ENCODE peak calls at places on chromosomes 3 and 15, in six cellular contexts. One of them, this sample, is unnamed. For H3K36me3, the result is how much of the 10 kb centered on the place peaks cover.

GRCh38 chr3:160402249-160403027 is 3.0 kb downstream of the SMC4 start:
- DNase-seq in uterus: no peak
- DNase-seq in MG63: no peak
- DNase-seq in neuronal stem cell: no peak
- DNase-seq in heart left ventricle: no peak
- DNase-seq in Caco-2: no peak
- DNase-seq in this sample: no peak

GRCh38 chr3:159938712-159939111 is 49.9 kb upstream of the IL12A start:
- DNase-seq in uterus: no peak
- DNase-seq in MG63: no peak
- DNase-seq in neuronal stem cell: no peak
- DNase-seq in heart left ventricle: no peak
- DNase-seq in Caco-2: no peak
- DNase-seq in this sample: no peak

GRCh38 chr3:114401346-114401745 is 107.5 kb downstream of the TIGIT start:
- DNase-seq in uterus: no peak
- DNase-seq in MG63: no peak
- DNase-seq in neuronal stem cell: no peak
- DNase-seq in heart left ventricle: no peak
- DNase-seq in Caco-2: no peak
- DNase-seq in this sample: no peak

GRCh38 chr15:90101969-90102890 is at the start of gene IDH2:
- DNase-seq in uterus: peak
- DNase-seq in MG63: peak
- DNase-seq in neuronal stem cell: peak
- DNase-seq in heart left ventricle: peak
- DNase-seq in Caco-2: peak
- DNase-seq in this sample: no peak

GRCh38 chr15:33963831-33964664 is 4.2 kb upstream of the CHRM5 start:
- DNase-seq in uterus: no peak
- DNase-seq in MG63: no peak
- DNase-seq in neuronal stem cell: peak
- DNase-seq in heart left ventricle: no peak
- DNase-seq in Caco-2: no peak
- DNase-seq in this sample: no peak

GRCh38 chr3:133271491-133271890 is 128.4 kb upstream of the BFSP2 start:
- DNase-seq in uterus: no peak
- DNase-seq in MG63: no peak
- DNase-seq in neuronal stem cell: no peak
- DNase-seq in heart left ventricle: no peak
- DNase-seq in Caco-2: no peak
- DNase-seq in this sample: no peak

GRCh38 chr15:69604050-69604378 is 151.4 kb downstream of the RPLP1 start:
- DNase-seq in uterus: no peak
- DNase-seq in MG63: no peak
- DNase-seq in neuronal stem cell: no peak
- DNase-seq in heart left ventricle: no peak
- DNase-seq in Caco-2: peak
- DNase-seq in this sample: no peak

GRCh38 chr3:42876401-42876800 is 722 bp upstream of the CYP8B1 start:
- DNase-seq in uterus: no peak
- DNase-seq in MG63: no peak
- DNase-seq in neuronal stem cell: no peak
- DNase-seq in heart left ventricle: no peak
- DNase-seq in Caco-2: no peak
- DNase-seq in this sample: no peak

GRCh38 chr15:39657714-39658113 is 76.8 kb downstream of the THBS1 start:
- DNase-seq in uterus: no peak
- DNase-seq in MG63: no peak
- DNase-seq in neuronal stem cell: no peak
- DNase-seq in heart left ventricle: no peak
- DNase-seq in Caco-2: no peak
- DNase-seq in this sample: no peak

GRCh38 chr3:124885466-124886167 is 1.5 kb downstream of the ITGB5 start:
- DNase-seq in uterus: no peak
- DNase-seq in MG63: no peak
- DNase-seq in neuronal stem cell: peak
- DNase-seq in heart left ventricle: no peak
- DNase-seq in Caco-2: no peak
- DNase-seq in this sample: no peak

GRCh38 chr3:18153571-18154173 is 271.5 kb downstream of the SATB1 start:
- DNase-seq in uterus: no peak
- DNase-seq in MG63: peak
- DNase-seq in neuronal stem cell: peak
- DNase-seq in heart left ventricle: no peak
- DNase-seq in Caco-2: peak
- DNase-seq in this sample: peak

GRCh38 chr3:46407976-46408375 is 917 bp downstream of the CCRL2 start:
- DNase-seq in uterus: no peak
- DNase-seq in MG63: no peak
- DNase-seq in neuronal stem cell: no peak
- DNase-seq in heart left ventricle: no peak
- DNase-seq in Caco-2: no peak
- DNase-seq in this sample: no peak

GRCh38 chr3:128714887-128715496 is 11.0 kb upstream of the RAB7A start:
- DNase-seq in uterus: no peak
- DNase-seq in MG63: no peak
- DNase-seq in neuronal stem cell: no peak
- DNase-seq in heart left ventricle: no peak
- DNase-seq in Caco-2: no peak
- DNase-seq in this sample: no peak

GRCh38 chr15:92533298-92533697 is 122.3 kb downstream of the FAM174B start:
- DNase-seq in uterus: no peak
- DNase-seq in MG63: no peak
- DNase-seq in neuronal stem cell: no peak
- DNase-seq in heart left ventricle: no peak
- DNase-seq in Caco-2: no peak
- DNase-seq in this sample: no peak

GRCh38 chr3:14223595-14223994 is 45.0 kb downstream of the LSM3 start:
- DNase-seq in uterus: no peak
- DNase-seq in MG63: no peak
- DNase-seq in neuronal stem cell: no peak
- DNase-seq in heart left ventricle: no peak
- DNase-seq in Caco-2: no peak
- DNase-seq in this sample: no peak

GRCh38 chr3:70064194-70064787 is 64.8 kb downstream of the SAMMSON start:
- DNase-seq in uterus: peak
- DNase-seq in MG63: no peak
- DNase-seq in neuronal stem cell: peak
- DNase-seq in heart left ventricle: no peak
- DNase-seq in Caco-2: no peak
- DNase-seq in this sample: no peak

GRCh38 chr3:151592287-151592686 is 131.4 kb upstream of the IGSF10 start:
- DNase-seq in uterus: no peak
- DNase-seq in MG63: no peak
- DNase-seq in neuronal stem cell: no peak
- DNase-seq in heart left ventricle: no peak
- DNase-seq in Caco-2: no peak
- DNase-seq in this sample: no peak

GRCh38 chr3:185175370-185175987 is 22.6 kb upstream of the C3orf70 start:
- DNase-seq in uterus: no peak
- DNase-seq in MG63: no peak
- DNase-seq in neuronal stem cell: no peak
- DNase-seq in heart left ventricle: peak
- DNase-seq in Caco-2: peak
- DNase-seq in this sample: no peak

GRCh38 chr3:36319683-36320082 is 60.6 kb upstream of the STAC start:
- DNase-seq in uterus: no peak
- DNase-seq in MG63: no peak
- DNase-seq in neuronal stem cell: peak
- DNase-seq in heart left ventricle: no peak
- DNase-seq in Caco-2: no peak
- DNase-seq in this sample: no peak

DNA sequence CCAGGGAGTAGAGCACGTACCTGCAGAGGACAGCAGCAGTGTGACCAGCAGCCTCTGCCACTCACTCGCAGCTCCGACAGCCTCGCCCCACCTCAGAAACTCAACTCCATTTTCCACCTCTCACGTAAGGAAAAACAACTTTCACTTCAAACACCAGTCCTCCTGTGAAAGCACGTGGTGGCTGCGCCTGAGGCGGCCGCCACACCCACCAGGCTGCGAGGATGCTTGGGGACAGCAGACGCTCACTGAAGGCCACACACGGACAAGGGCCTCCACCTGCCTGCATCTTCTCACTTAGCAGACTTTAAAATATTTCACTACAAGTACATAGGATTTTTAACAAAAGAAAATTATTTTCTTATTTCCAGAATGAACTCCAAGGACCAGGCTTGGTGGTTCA is 67.9 kb downstream of the CYFIP1 start:
- DNase-seq in uterus: no peak
- DNase-seq in MG63: no peak
- DNase-seq in neuronal stem cell: no peak
- DNase-seq in heart left ventricle: no peak
- DNase-seq in Caco-2: no peak
- DNase-seq in this sample: no peak
- H3K36me3 ChIP-seq in uterus: under half
- H3K36me3 ChIP-seq in MG63: under half
- H3K36me3 ChIP-seq in neuronal stem cell: half or more
- H3K36me3 ChIP-seq in heart left ventricle: under half
- H3K36me3 ChIP-seq in Caco-2: under half
- H3K36me3 ChIP-seq in this sample: under half

DNA sequence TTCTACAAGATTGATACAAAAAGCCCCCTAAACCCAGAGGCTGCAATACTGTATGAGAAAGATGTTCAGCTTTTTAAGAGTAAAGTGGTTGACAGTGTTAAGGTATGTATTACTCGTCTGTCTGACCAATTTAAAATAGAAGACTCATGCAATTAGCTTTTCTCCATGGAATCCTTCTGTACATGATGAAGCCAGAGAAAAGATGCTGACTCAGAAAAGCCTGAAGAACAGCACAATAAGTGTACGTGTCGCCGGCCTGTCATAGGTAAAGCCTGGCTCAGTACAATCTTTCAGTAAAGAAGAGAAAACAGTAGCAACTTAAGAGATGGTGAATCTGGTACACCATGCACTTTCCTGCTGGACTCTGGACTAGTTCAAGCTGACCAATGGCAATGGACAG is 16.4 kb downstream of the NEK4 start:
- DNase-seq in uterus: no peak
- DNase-seq in MG63: no peak
- DNase-seq in neuronal stem cell: no peak
- DNase-seq in heart left ventricle: no peak
- DNase-seq in Caco-2: no peak
- DNase-seq in this sample: no peak
- H3K36me3 ChIP-seq in uterus: under half
- H3K36me3 ChIP-seq in MG63: under half
- H3K36me3 ChIP-seq in neuronal stem cell: half or more
- H3K36me3 ChIP-seq in heart left ventricle: under half
- H3K36me3 ChIP-seq in Caco-2: under half
- H3K36me3 ChIP-seq in this sample: under half

GRCh38 chr3:49976942-49977341 is 37.0 kb downstream of the RBM6 start:
- DNase-seq in uterus: no peak
- DNase-seq in MG63: no peak
- DNase-seq in neuronal stem cell: no peak
- DNase-seq in heart left ventricle: no peak
- DNase-seq in Caco-2: no peak
- DNase-seq in this sample: no peak
- H3K36me3 ChIP-seq in uterus: under half
- H3K36me3 ChIP-seq in MG63: under half
- H3K36me3 ChIP-seq in neuronal stem cell: half or more
- H3K36me3 ChIP-seq in heart left ventricle: under half
- H3K36me3 ChIP-seq in Caco-2: under half
- H3K36me3 ChIP-seq in this sample: under half

GRCh38 chr3:126465928-126466564 is 9.6 kb downstream of the ZXDC start:
- DNase-seq in uterus: peak
- DNase-seq in MG63: no peak
- DNase-seq in neuronal stem cell: no peak
- DNase-seq in heart left ventricle: peak
- DNase-seq in Caco-2: no peak
- DNase-seq in this sample: no peak

GRCh38 chr3:126464997-126465396 is 10.7 kb downstream of the ZXDC start:
- DNase-seq in uterus: peak
- DNase-seq in MG63: no peak
- DNase-seq in neuronal stem cell: no peak
- DNase-seq in heart left ventricle: no peak
- DNase-seq in Caco-2: no peak
- DNase-seq in this sample: no peak

GRCh38 chr3:126464494-126464893 is 11.2 kb downstream of the ZXDC start:
- DNase-seq in uterus: peak
- DNase-seq in MG63: no peak
- DNase-seq in neuronal stem cell: no peak
- DNase-seq in heart left ventricle: no peak
- DNase-seq in Caco-2: no peak
- DNase-seq in this sample: no peak

GRCh38 chr3:126463521-126463920 is 12.2 kb downstream of the ZXDC start:
- DNase-seq in uterus: no peak
- DNase-seq in MG63: no peak
- DNase-seq in neuronal stem cell: no peak
- DNase-seq in heart left ventricle: no peak
- DNase-seq in Caco-2: no peak
- DNase-seq in this sample: no peak

DNA sequence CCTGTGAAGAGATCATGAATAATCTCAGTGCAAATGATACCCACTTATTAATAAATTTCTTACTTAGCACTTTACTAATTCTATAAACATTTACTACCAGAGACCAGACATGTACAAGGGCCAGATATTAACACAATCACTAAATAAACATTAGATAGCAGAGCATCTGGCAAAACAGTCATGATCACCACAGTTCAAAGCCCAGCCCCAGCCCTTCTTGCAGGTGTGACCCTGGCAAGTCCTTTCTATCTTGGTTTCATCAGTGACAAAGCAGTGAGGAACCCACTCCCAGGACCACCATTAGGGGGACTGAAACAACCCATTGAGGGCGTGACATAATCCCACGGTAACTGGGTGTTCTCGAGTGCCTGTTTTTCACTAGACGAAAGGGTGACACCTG is 11.6 kb downstream of the ZXDC start:
- DNase-seq in uterus: peak
- DNase-seq in MG63: no peak
- DNase-seq in neuronal stem cell: no peak
- DNase-seq in heart left ventricle: no peak
- DNase-seq in Caco-2: no peak
- DNase-seq in this sample: no peak
- H3K36me3 ChIP-seq in uterus: under half
- H3K36me3 ChIP-seq in MG63: half or more
- H3K36me3 ChIP-seq in neuronal stem cell: half or more
- H3K36me3 ChIP-seq in heart left ventricle: under half
- H3K36me3 ChIP-seq in Caco-2: under half
- H3K36me3 ChIP-seq in this sample: half or more

GRCh38 chr15:22917556-22917955 is 62.6 kb downstream of the CYFIP1 start:
- DNase-seq in uterus: no peak
- DNase-seq in MG63: no peak
- DNase-seq in neuronal stem cell: no peak
- DNase-seq in heart left ventricle: no peak
- DNase-seq in Caco-2: no peak
- DNase-seq in this sample: no peak
- H3K36me3 ChIP-seq in uterus: under half
- H3K36me3 ChIP-seq in MG63: under half
- H3K36me3 ChIP-seq in neuronal stem cell: half or more
- H3K36me3 ChIP-seq in heart left ventricle: under half
- H3K36me3 ChIP-seq in Caco-2: under half
- H3K36me3 ChIP-seq in this sample: under half